ENCODE peak calls at places on chromosomes 1 and 21, in six cellular contexts. J, Z, H, W, Q and E are unnamed samples.

GRCh38 chr1:66182551-66183178 is 351.3 kb upstream of the SGIP1 start:
- DNase-seq in J (peak), Z (no peak), H (peak), W (peak), Q (peak), E (peak)

GRCh38 chr1:239317948-239318347 is 68.4 kb upstream of the CHRM3 start:
- DNase-seq in J (no peak), Z (no peak), H (no peak), W (no peak), Q (no peak), E (no peak)

GRCh38 chr1:154682252-154682651 is 74.3 kb upstream of the ADAR start:
- DNase-seq in J (no peak), Z (no peak), H (no peak), W (no peak), Q (no peak), E (no peak)

GRCh38 chr1:206693029-206693428 is 8.3 kb downstream of the MAPKAPK2 start:
- DNase-seq in J (no peak), Z (peak), H (peak), W (no peak), Q (no peak), E (no peak)

GRCh38 chr1:205965039-205965630 is 21.9 kb upstream of the SLC26A9 start:
- DNase-seq in J (no peak), Z (no peak), H (no peak), W (peak), Q (no peak), E (no peak)

GRCh38 chr1:194069831-194070218 is 883.4 kb upstream of the B3GALT2 start:
- DNase-seq in J (no peak), Z (no peak), H (no peak), W (no peak), Q (no peak), E (no peak)

GRCh38 chr1:975896-976683 is 5.8 kb downstream of the PERM1 start:
- DNase-seq in J (no peak), Z (peak), H (peak), W (peak), Q (peak), E (no peak)

GRCh38 chr1:89025928-89026327 is 3.3 kb upstream of the GBP3 start:
- DNase-seq in J (no peak), Z (no peak), H (no peak), W (no peak), Q (no peak), E (no peak)

GRCh38 chr1:167344112-167344511 is 123.4 kb downstream of the POU2F1 start:
- DNase-seq in J (no peak), Z (no peak), H (peak), W (no peak), Q (no peak), E (no peak)

GRCh38 chr1:204377800-204378608 is 18.3 kb upstream of the PLEKHA6 start:
- DNase-seq in J (no peak), Z (peak), H (peak), W (peak), Q (peak), E (no peak)

GRCh38 chr1:235284231-235284630 is 43.7 kb downstream of the ARID4B start:
- DNase-seq in J (no peak), Z (no peak), H (no peak), W (no peak), Q (no peak), E (no peak)

GRCh38 chr1:192256674-192257334 is 60.0 kb upstream of the RGS21 start:
- DNase-seq in J (no peak), Z (no peak), H (no peak), W (no peak), Q (no peak), E (no peak)

GRCh38 chr1:89147707-89148106 is 21.8 kb upstream of the GBP2 start:
- DNase-seq in J (no peak), Z (no peak), H (no peak), W (no peak), Q (no peak), E (no peak)

GRCh38 chr1:243748706-243749283 is 101.2 kb downstream of the AKT3 start:
- DNase-seq in J (peak), Z (no peak), H (peak), W (peak), Q (peak), E (no peak)

GRCh38 chr1:115572710-115573109 is 69.1 kb upstream of the VANGL1 start:
- DNase-seq in J (no peak), Z (no peak), H (no peak), W (no peak), Q (no peak), E (no peak)

GRCh38 chr1:72062584-72062983 is 219.8 kb downstream of the NEGR1 start:
- DNase-seq in J (no peak), Z (no peak), H (no peak), W (no peak), Q (no peak), E (no peak)

GRCh38 chr1:235261243-235261642 is 66.7 kb downstream of the ARID4B start:
- DNase-seq in J (no peak), Z (no peak), H (no peak), W (no peak), Q (no peak), E (no peak)

GRCh38 chr1:119703666-119704450 is 7.9 kb upstream of the PHGDH start:
- DNase-seq in J (no peak), Z (no peak), H (peak), W (no peak), Q (no peak), E (no peak)

GRCh38 chr21:37582613-37583012 is 216.0 kb downstream of the DYRK1A start:
- DNase-seq in J (peak), Z (no peak), H (peak), W (peak), Q (no peak), E (no peak)

GRCh38 chr1:219463629-219464028 is 149.3 kb downstream of the ZC3H11B start:
- DNase-seq in J (no peak), Z (no peak), H (peak), W (no peak), Q (no peak), E (no peak)

GRCh38 chr1:62241357-62242131 is 46.9 kb downstream of the L1TD1 start:
- DNase-seq in J (no peak), Z (no peak), H (no peak), W (peak), Q (no peak), E (no peak)

GRCh38 chr1:161098161-161099068 is at the start of gene KLHDC9:
- DNase-seq in J (no peak), Z (peak), H (no peak), W (peak), Q (peak), E (no peak)

GRCh38 chr1:76229279-76229977 is 154.9 kb downstream of the ST6GALNAC3 start:
- DNase-seq in J (no peak), Z (no peak), H (no peak), W (no peak), Q (no peak), E (no peak)

GRCh38 chr1:245094954-245095353 is 59.8 kb upstream of the KIF26B start:
- DNase-seq in J (no peak), Z (no peak), H (no peak), W (no peak), Q (no peak), E (no peak)

GRCh38 chr21:17775431-17776126 is 43.6 kb downstream of the C21orf91 start:
- DNase-seq in J (no peak), Z (peak), H (no peak), W (no peak), Q (peak), E (no peak)

GRCh38 chr1:102586022-102586421 is 522.3 kb downstream of the COL11A1 start:
- DNase-seq in J (no peak), Z (no peak), H (no peak), W (no peak), Q (no peak), E (no peak)

GRCh38 chr1:185241127-185241526 is 75.9 kb downstream of the IVNS1ABP start:
- DNase-seq in J (no peak), Z (no peak), H (no peak), W (peak), Q (peak), E (no peak)

GRCh38 chr1:200029035-200029623 is 1.6 kb downstream of the NR5A2 start:
- DNase-seq in J (no peak), Z (peak), H (peak), W (peak), Q (no peak), E (no peak)

GRCh38 chr1:216032284-216032683 is 391.0 kb downstream of the USH2A start:
- DNase-seq in J (no peak), Z (no peak), H (no peak), W (no peak), Q (no peak), E (no peak)

GRCh38 chr1:32194984-32195383 is 5.4 kb upstream of the CCDC28B start:
- DNase-seq in J (no peak), Z (no peak), H (no peak), W (no peak), Q (no peak), E (no peak)

GRCh38 chr1:80099713-80100112 is 1093.2 kb upstream of the ADGRL4 start:
- DNase-seq in J (no peak), Z (no peak), H (no peak), W (no peak), Q (no peak), E (no peak)

GRCh38 chr1:36328713-36329112 is 5.3 kb upstream of the EVA1B start:
- DNase-seq in J (no peak), Z (peak), H (no peak), W (peak), Q (no peak), E (no peak)

GRCh38 chr1:22329171-22329540 is 122.5 kb upstream of the ZBTB40 start:
- DNase-seq in J (no peak), Z (no peak), H (no peak), W (peak), Q (no peak), E (no peak)

GRCh38 chr1:58778593-58778992 is 5.3 kb downstream of the JUN start:
- DNase-seq in J (no peak), Z (no peak), H (no peak), W (peak), Q (no peak), E (no peak)

GRCh38 chr1:51488372-51489050 is 30.6 kb downstream of the EPS15 start:
- DNase-seq in J (no peak), Z (no peak), H (no peak), W (no peak), Q (no peak), E (no peak)

GRCh38 chr1:244231572-244232315 is 180.7 kb downstream of the ZBTB18 start:
- DNase-seq in J (no peak), Z (no peak), H (peak), W (peak), Q (no peak), E (no peak)